ENCODE peak calls at places on chromosomes 1 and 21, in five cellular contexts. G, F, E, B and U are unnamed samples.

GRCh38 chr1:2184531-2184930 is 10.0 kb downstream of the FAAP20 start:
- DNase-seq in G (no peak), F (no peak), E (no peak), B (no peak), U (no peak)

GRCh38 chr21:45980271-45980670 is 1.3 kb upstream of the COL6A1 start:
- DNase-seq in G (no peak), F (no peak), E (no peak), B (no peak), U (no peak)

GRCh38 chr1:153677718-153678518 is 570 bp upstream of the NPR1 start:
- DNase-seq in G (peak; percentile 19), F (no peak), E (peak; percentile 37), B (peak; percentile 86), U (no peak)

GRCh38 chr21:41671859-41672542 is 94.9 kb downstream of the RIPK4 start:
- DNase-seq in G (no peak), F (no peak), E (no peak), B (no peak), U (no peak)

GRCh38 chr1:184409011-184409410 is 22.2 kb downstream of the C1orf21 start:
- DNase-seq in G (no peak), F (no peak), E (no peak), B (no peak), U (no peak)

GRCh38 chr1:46153732-46154131 is 21.2 kb upstream of the TSPAN1 start:
- DNase-seq in G (no peak), F (no peak), E (no peak), B (no peak), U (no peak)

GRCh38 chr1:60762176-60762575 is 320.2 kb upstream of the NFIA start:
- DNase-seq in G (no peak), F (peak; percentile 11), E (no peak), B (no peak), U (no peak)

GRCh38 chr1:60984066-60984799 is 98.1 kb upstream of the NFIA start:
- DNase-seq in G (no peak), F (no peak), E (no peak), B (no peak), U (no peak)

GRCh38 chr1:20500716-20501115 is 7.2 kb downstream of the MUL1 start:
- DNase-seq in G (no peak), F (no peak), E (no peak), B (no peak), U (no peak)

GRCh38 chr1:3673381-3674099 is 21.2 kb downstream of the TP73 start:
- DNase-seq in G (no peak), F (no peak), E (no peak), B (no peak), U (no peak)

GRCh38 chr1:11781298-11781697 is 19.3 kb downstream of the C1orf167 start:
- DNase-seq in G (no peak), F (no peak), E (no peak), B (no peak), U (no peak)

GRCh38 chr1:61743716-61744620 is 1.7 kb downstream of the PATJ start:
- DNase-seq in G (no peak), F (no peak), E (no peak), B (no peak), U (no peak)

GRCh38 chr1:231404318-231404717 is 17.8 kb downstream of the EGLN1 start:
- DNase-seq in G (no peak), F (no peak), E (no peak), B (no peak), U (no peak)

GRCh38 chr1:35637401-35637809 is 3.9 kb downstream of the PSMB2 start:
- DNase-seq in G (no peak), F (peak; percentile 24), E (peak; percentile 46), B (no peak), U (no peak)

GRCh38 chr21:40531421-40531820 is 315.5 kb downstream of the DSCAM start:
- DNase-seq in G (no peak), F (no peak), E (no peak), B (no peak), U (no peak)

GRCh38 chr1:65412984-65413375 is 7.5 kb upstream of the LEPR start:
- DNase-seq in G (no peak), F (no peak), E (no peak), B (no peak), U (no peak)